ENCODE peak calls at places on chromosomes 4 and X, in ten cellular contexts. One of them, this sample, is unnamed.
A peak's percentile ranks its signal among the peaks of the same experiment; 100 is the strongest.

GRCh38 chr4:61740950-61741638 is 541.0 kb downstream of the ADGRL3 start:
- DNase-seq in IMR-90: no peak
- DNase-seq in heart right ventricle: no peak
- DNase-seq in fibroblast of lung: peak; percentile 77
- DNase-seq in fibroblast of mammary gland: no peak
- DNase-seq in pancreas: no peak
- DNase-seq in H7: peak; percentile 18
- DNase-seq in osteoblast: no peak
- DNase-seq in HCT116: no peak
- DNase-seq in SJSA1: no peak
- DNase-seq in this sample: no peak

GRCh38 chr4:71595576-71596108 is 188.2 kb downstream of the GC start:
- DNase-seq in IMR-90: no peak
- DNase-seq in heart right ventricle: no peak
- DNase-seq in fibroblast of lung: peak; percentile 10
- DNase-seq in fibroblast of mammary gland: peak; percentile 4
- DNase-seq in pancreas: no peak
- DNase-seq in H7: no peak
- DNase-seq in osteoblast: peak; percentile 31
- DNase-seq in HCT116: no peak
- DNase-seq in SJSA1: no peak
- DNase-seq in this sample: no peak

GRCh38 chr4:185999207-185999606 is 69.7 kb upstream of the TLR3 start:
- DNase-seq in IMR-90: no peak
- DNase-seq in heart right ventricle: no peak
- DNase-seq in fibroblast of lung: peak; percentile 5
- DNase-seq in fibroblast of mammary gland: no peak
- DNase-seq in pancreas: no peak
- DNase-seq in H7: no peak
- DNase-seq in osteoblast: no peak
- DNase-seq in HCT116: no peak
- DNase-seq in SJSA1: no peak
- DNase-seq in this sample: no peak

GRCh38 chr4:152936446-152937279 is 540 bp downstream of the FHDC1 start:
- DNase-seq in IMR-90: peak; percentile 16
- DNase-seq in heart right ventricle: peak; percentile 24
- DNase-seq in fibroblast of lung: no peak
- DNase-seq in fibroblast of mammary gland: peak; percentile 21
- DNase-seq in pancreas: peak; percentile 31
- DNase-seq in H7: peak; percentile 92
- DNase-seq in osteoblast: peak; percentile 93
- DNase-seq in HCT116: no peak
- DNase-seq in SJSA1: no peak
- DNase-seq in this sample: no peak

GRCh38 chrX:74321191-74321590 is 17.2 kb downstream of the ZCCHC13 start:
- DNase-seq in IMR-90: no peak
- DNase-seq in heart right ventricle: no peak
- DNase-seq in fibroblast of lung: no peak
- DNase-seq in fibroblast of mammary gland: no peak
- DNase-seq in pancreas: no peak
- DNase-seq in H7: no peak
- DNase-seq in osteoblast: no peak
- DNase-seq in HCT116: no peak
- DNase-seq in SJSA1: no peak
- DNase-seq in this sample: no peak

GRCh38 chrX:33183366-33183765 is 28.0 kb downstream of the DMD start:
- DNase-seq in IMR-90: peak; percentile 82
- DNase-seq in heart right ventricle: peak; percentile 11
- DNase-seq in fibroblast of lung: peak; percentile 74
- DNase-seq in fibroblast of mammary gland: peak; percentile 18
- DNase-seq in pancreas: peak; percentile 53
- DNase-seq in H7: peak; percentile 10
- DNase-seq in osteoblast: no peak
- DNase-seq in HCT116: no peak
- DNase-seq in SJSA1: no peak
- DNase-seq in this sample: no peak

GRCh38 chrX:140713174-140713539 is 3.6 kb downstream of the LINC00632 start:
- DNase-seq in IMR-90: no peak
- DNase-seq in heart right ventricle: no peak
- DNase-seq in fibroblast of lung: no peak
- DNase-seq in fibroblast of mammary gland: no peak
- DNase-seq in pancreas: no peak
- DNase-seq in H7: no peak
- DNase-seq in osteoblast: no peak
- DNase-seq in HCT116: no peak
- DNase-seq in SJSA1: no peak
- DNase-seq in this sample: no peak

GRCh38 chrX:1582686-1583437 is 8.5 kb upstream of the AKAP17A start:
- DNase-seq in IMR-90: no peak
- DNase-seq in heart right ventricle: no peak
- DNase-seq in fibroblast of lung: no peak
- DNase-seq in fibroblast of mammary gland: peak; percentile 18
- DNase-seq in pancreas: no peak
- DNase-seq in H7: no peak
- DNase-seq in osteoblast: peak; percentile 50
- DNase-seq in HCT116: peak; percentile 55
- DNase-seq in SJSA1: peak; percentile 83
- DNase-seq in this sample: no peak

DNA sequence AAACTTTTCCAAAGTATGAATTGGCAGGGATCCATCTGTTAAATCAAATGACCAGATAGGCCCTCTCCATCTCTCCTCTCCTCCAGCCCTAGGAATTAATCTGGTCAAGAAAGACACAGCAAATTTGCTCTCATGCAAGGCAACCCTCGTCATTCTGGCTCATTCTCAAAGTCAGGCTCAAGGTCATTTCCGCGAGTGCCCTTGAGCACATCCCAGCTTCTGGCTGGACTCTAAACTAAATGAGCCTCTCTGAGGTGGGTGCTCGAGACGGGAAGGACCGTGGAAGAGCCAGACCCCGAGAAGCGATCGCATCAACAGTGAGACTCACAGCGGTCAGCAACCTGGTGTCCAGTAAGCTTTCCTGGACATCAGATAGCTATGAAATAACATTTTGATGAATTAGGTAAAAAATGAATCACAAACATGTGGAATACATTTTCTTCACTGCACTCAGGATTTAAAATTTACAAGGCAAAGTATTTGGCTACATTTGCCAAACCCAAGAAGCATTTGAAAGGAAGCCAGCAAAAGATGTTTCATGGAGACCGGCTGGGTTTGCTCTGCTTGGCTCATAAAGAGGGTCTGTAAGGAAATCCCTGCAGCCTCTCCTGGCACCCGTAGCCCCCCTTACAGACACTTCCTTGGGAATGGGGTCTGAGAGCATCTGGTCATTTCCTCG is 121.0 kb downstream of the ENPP6 start:
- DNase-seq in IMR-90: peak; percentile 49
- DNase-seq in heart right ventricle: no peak
- DNase-seq in fibroblast of lung: peak; percentile 84
- DNase-seq in fibroblast of mammary gland: peak; percentile 75
- DNase-seq in pancreas: no peak
- DNase-seq in H7: no peak
- DNase-seq in osteoblast: peak; percentile 74
- DNase-seq in HCT116: no peak
- DNase-seq in SJSA1: no peak
- DNase-seq in this sample: peak; percentile 40
- H3K4me3 ChIP-seq in IMR-90: no peak overlapping the region
- H3K4me3 ChIP-seq in heart right ventricle: peak overlapping the region; percentile 30
- H3K4me3 ChIP-seq in fibroblast of lung: peak overlapping the region; percentile 35
- H3K4me3 ChIP-seq in fibroblast of mammary gland: peak overlapping the region; percentile 21
- H3K4me3 ChIP-seq in pancreas: no peak overlapping the region
- H3K4me3 ChIP-seq in H7: no peak overlapping the region
- H3K4me3 ChIP-seq in osteoblast: peak overlapping the region; percentile 27
- H3K4me3 ChIP-seq in HCT116: no peak overlapping the region
- H3K4me3 ChIP-seq in SJSA1: no peak overlapping the region
- H3K4me3 ChIP-seq in this sample: peak overlapping the region; percentile 23

DNA sequence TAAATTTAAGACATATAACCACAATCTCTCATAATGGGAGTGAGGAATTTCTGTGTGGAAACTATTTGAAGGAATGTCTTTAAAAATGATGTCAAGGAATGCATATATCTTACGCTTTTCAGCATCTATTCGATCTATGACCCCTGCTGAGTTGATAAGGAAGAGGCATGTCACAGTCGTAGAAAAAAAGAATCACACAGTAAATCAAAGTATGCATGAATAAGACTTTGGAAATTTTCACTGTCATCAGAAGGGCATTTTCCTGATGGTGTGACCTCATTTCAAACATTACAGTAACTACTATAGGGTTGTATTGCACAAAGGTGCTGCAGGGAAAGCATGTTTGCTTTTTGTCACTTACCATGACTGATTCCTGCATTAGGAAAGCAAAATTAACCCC is 41.5 kb downstream of the REELD1 start:
- DNase-seq in IMR-90: peak; percentile 83
- DNase-seq in heart right ventricle: no peak
- DNase-seq in fibroblast of lung: peak; percentile 14
- DNase-seq in fibroblast of mammary gland: peak; percentile 47
- DNase-seq in pancreas: no peak
- DNase-seq in H7: no peak
- DNase-seq in osteoblast: no peak
- DNase-seq in HCT116: no peak
- DNase-seq in SJSA1: no peak
- DNase-seq in this sample: peak; percentile 59
- H3K4me3 ChIP-seq in IMR-90: no peak overlapping the region
- H3K4me3 ChIP-seq in heart right ventricle: no peak overlapping the region
- H3K4me3 ChIP-seq in fibroblast of lung: no peak overlapping the region
- H3K4me3 ChIP-seq in fibroblast of mammary gland: no peak overlapping the region
- H3K4me3 ChIP-seq in pancreas: no peak overlapping the region
- H3K4me3 ChIP-seq in H7: no peak overlapping the region
- H3K4me3 ChIP-seq in osteoblast: no peak overlapping the region
- H3K4me3 ChIP-seq in HCT116: no peak overlapping the region
- H3K4me3 ChIP-seq in SJSA1: no peak overlapping the region
- H3K4me3 ChIP-seq in this sample: no peak overlapping the region

GRCh38 chr4:53654300-53654758 is 63.0 kb upstream of the LNX1 start:
- DNase-seq in IMR-90: peak; percentile 43
- DNase-seq in heart right ventricle: no peak
- DNase-seq in fibroblast of lung: peak; percentile 35
- DNase-seq in fibroblast of mammary gland: peak; percentile 62
- DNase-seq in pancreas: peak; percentile 22
- DNase-seq in H7: no peak
- DNase-seq in osteoblast: peak; percentile 26
- DNase-seq in HCT116: no peak
- DNase-seq in SJSA1: no peak
- DNase-seq in this sample: peak; percentile 46

GRCh38 chr4:53658029-53658428 is 66.7 kb upstream of the LNX1 start:
- DNase-seq in IMR-90: no peak
- DNase-seq in heart right ventricle: no peak
- DNase-seq in fibroblast of lung: no peak
- DNase-seq in fibroblast of mammary gland: no peak
- DNase-seq in pancreas: no peak
- DNase-seq in H7: no peak
- DNase-seq in osteoblast: no peak
- DNase-seq in HCT116: no peak
- DNase-seq in SJSA1: no peak
- DNase-seq in this sample: no peak

GRCh38 chr4:53653484-53654053 is 62.3 kb upstream of the LNX1 start:
- DNase-seq in IMR-90: peak; percentile 5
- DNase-seq in heart right ventricle: no peak
- DNase-seq in fibroblast of lung: peak; percentile 42
- DNase-seq in fibroblast of mammary gland: peak; percentile 35
- DNase-seq in pancreas: peak; percentile 60
- DNase-seq in H7: no peak
- DNase-seq in osteoblast: no peak
- DNase-seq in HCT116: no peak
- DNase-seq in SJSA1: no peak
- DNase-seq in this sample: no peak

GRCh38 chr4:53659112-53659511 is 67.8 kb upstream of the LNX1 start:
- DNase-seq in IMR-90: no peak
- DNase-seq in heart right ventricle: no peak
- DNase-seq in fibroblast of lung: no peak
- DNase-seq in fibroblast of mammary gland: no peak
- DNase-seq in pancreas: no peak
- DNase-seq in H7: no peak
- DNase-seq in osteoblast: no peak
- DNase-seq in HCT116: no peak
- DNase-seq in SJSA1: no peak
- DNase-seq in this sample: no peak

DNA sequence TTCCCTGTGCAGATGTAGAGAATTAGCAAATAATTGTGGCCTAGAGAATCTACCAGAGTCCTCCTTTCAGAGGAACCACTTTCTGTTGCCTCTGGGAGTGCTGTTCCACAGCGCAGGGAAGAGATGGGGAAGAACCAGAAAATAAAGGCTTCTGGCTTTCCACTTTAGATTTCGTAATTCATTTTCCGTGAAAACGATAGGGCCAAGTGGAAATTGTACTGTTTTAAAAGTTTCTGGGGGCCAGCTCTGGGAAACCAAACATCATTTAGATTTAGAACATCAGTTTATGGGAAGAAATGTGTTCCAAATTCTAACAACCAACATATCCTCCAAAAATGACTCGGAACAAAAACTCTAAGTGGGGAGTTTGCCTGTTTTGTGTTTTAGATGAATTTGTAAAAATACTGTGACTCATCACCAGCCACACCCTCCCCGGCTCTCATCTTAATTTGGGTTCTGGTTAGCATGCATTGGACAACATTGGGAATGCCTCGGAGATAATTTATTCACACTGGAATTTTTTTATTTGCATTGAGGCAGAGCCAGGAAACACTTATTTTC is 65.2 kb upstream of the LNX1 start:
- DNase-seq in IMR-90: peak; percentile 21
- DNase-seq in heart right ventricle: no peak
- DNase-seq in fibroblast of lung: peak; percentile 67
- DNase-seq in fibroblast of mammary gland: peak; percentile 82
- DNase-seq in pancreas: no peak
- DNase-seq in H7: no peak
- DNase-seq in osteoblast: peak; percentile 81
- DNase-seq in HCT116: no peak
- DNase-seq in SJSA1: no peak
- DNase-seq in this sample: peak; percentile 50
- H3K4me3 ChIP-seq in IMR-90: no peak overlapping the region
- H3K4me3 ChIP-seq in heart right ventricle: no peak overlapping the region
- H3K4me3 ChIP-seq in fibroblast of lung: no peak overlapping the region
- H3K4me3 ChIP-seq in fibroblast of mammary gland: no peak overlapping the region
- H3K4me3 ChIP-seq in pancreas: no peak overlapping the region
- H3K4me3 ChIP-seq in H7: no peak overlapping the region
- H3K4me3 ChIP-seq in osteoblast: peak overlapping the region; percentile 62
- H3K4me3 ChIP-seq in HCT116: no peak overlapping the region
- H3K4me3 ChIP-seq in SJSA1: no peak overlapping the region
- H3K4me3 ChIP-seq in this sample: no peak overlapping the region

DNA sequence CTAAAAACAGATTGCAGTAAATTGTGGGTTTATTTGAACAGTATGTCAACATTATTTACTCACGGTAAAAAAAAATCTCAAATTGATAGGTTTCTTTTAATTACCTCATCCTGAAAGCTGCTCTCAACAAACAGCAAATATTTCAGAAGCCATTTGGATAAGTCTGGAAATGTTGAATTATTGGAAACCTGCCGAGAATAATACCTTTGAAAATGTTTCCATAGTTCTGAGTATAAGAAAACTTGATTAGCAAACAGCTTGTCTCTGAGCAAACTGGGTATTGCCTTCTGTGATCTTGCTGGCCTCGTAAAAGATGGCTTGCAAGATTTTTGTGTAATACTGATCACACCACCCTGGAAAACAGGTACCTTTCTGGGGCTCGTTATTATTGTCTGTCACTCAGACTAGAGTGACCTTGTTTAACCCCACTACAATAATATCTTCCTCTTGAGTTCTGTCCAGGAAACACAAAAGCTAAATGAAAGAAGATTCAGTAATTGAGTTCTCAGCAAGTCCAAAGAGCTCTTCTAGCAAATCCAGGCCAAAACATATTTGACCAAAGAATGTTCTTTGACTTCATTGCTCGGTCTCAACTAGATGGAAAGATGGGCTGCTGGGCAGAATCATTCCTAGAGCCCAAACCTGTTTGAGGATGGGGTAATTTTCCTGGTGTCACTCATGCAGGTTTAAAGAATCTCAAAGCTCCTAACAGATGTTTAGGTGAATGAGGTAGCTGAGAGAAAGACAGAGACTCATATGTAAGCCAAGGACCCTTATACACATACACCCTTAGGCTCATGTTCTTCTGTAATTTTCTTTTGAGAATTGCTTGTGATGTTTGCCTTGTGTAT is 255.6 kb upstream of the JADE1 start:
- DNase-seq in IMR-90: no peak
- DNase-seq in heart right ventricle: no peak
- DNase-seq in fibroblast of lung: no peak
- DNase-seq in fibroblast of mammary gland: no peak
- DNase-seq in pancreas: no peak
- DNase-seq in H7: no peak
- DNase-seq in osteoblast: no peak
- DNase-seq in HCT116: no peak
- DNase-seq in SJSA1: no peak
- DNase-seq in this sample: no peak
- H3K4me3 ChIP-seq in IMR-90: peak overlapping the region; percentile 53
- H3K4me3 ChIP-seq in heart right ventricle: peak overlapping the region; percentile 65
- H3K4me3 ChIP-seq in fibroblast of lung: peak overlapping the region; percentile 58
- H3K4me3 ChIP-seq in fibroblast of mammary gland: no peak overlapping the region
- H3K4me3 ChIP-seq in pancreas: peak overlapping the region; percentile 24
- H3K4me3 ChIP-seq in H7: no peak overlapping the region
- H3K4me3 ChIP-seq in osteoblast: peak overlapping the region; percentile 79
- H3K4me3 ChIP-seq in HCT116: peak overlapping the region; percentile 45
- H3K4me3 ChIP-seq in SJSA1: peak overlapping the region; percentile 50
- H3K4me3 ChIP-seq in this sample: peak overlapping the region; percentile 51